ENCODE peak calls at places on chromosomes 4 and X, in ten cellular contexts. T, P, A, B, G, I, U, K, J and D are unnamed samples. For H3K9me3, the result is how much of the 10 kb centered on the place peaks cover.

GRCh38 chrX:134460005-134460860 is at the start of gene HPRT1:
- DNase-seq in I (peak), A (peak), U (peak), P (peak), T (peak), J (peak), G (peak), B (peak), K (peak), D (peak)

GRCh38 chr4:94673961-94674360 is 83.8 kb upstream of the BMPR1B start:
- DNase-seq in T (no peak), I (no peak), U (no peak), J (no peak), B (no peak), K (no peak), P (no peak), G (no peak), A (no peak), D (no peak)

GRCh38 chr4:156547439-156547838 is 424.2 kb downstream of the PDGFC start:
- DNase-seq in A (no peak), K (no peak), J (no peak), T (peak), U (no peak), P (no peak), B (no peak), I (no peak), G (no peak), D (no peak)

GRCh38 chr4:164888096-164888495 is 11.1 kb downstream of the APELA start:
- DNase-seq in K (no peak), J (no peak), B (no peak), P (no peak), I (no peak), G (no peak), T (no peak), A (no peak), U (no peak), D (no peak)

GRCh38 chr4:155540698-155541097 is 126.0 kb upstream of the GUCY1A1 start:
- DNase-seq in J (no peak), K (no peak), P (no peak), U (no peak), I (no peak), G (no peak), A (no peak), T (no peak), B (no peak), D (no peak)

GRCh38 chrX:39245024-39245423 is 443.8 kb downstream of the MID1IP1 start:
- DNase-seq in J (no peak), B (no peak), P (no peak), G (no peak), T (no peak), I (no peak), A (no peak), U (no peak), K (no peak), D (no peak)

GRCh38 chr4:84799318-84799717 is 167.2 kb downstream of the WDFY3 start:
- DNase-seq in A (no peak), U (no peak), T (no peak), I (no peak), P (no peak), G (no peak), K (no peak), B (no peak), J (no peak), D (no peak)

GRCh38 chr4:76611611-76612010 is 176.6 kb downstream of the SHROOM3 start:
- DNase-seq in J (no peak), B (peak), I (no peak), A (no peak), G (no peak), T (peak), P (no peak), U (no peak), K (no peak), D (no peak)

GRCh38 chrX:42678133-42678532 is 99.8 kb downstream of the PPP1R2C start:
- DNase-seq in G (no peak), J (no peak), I (no peak), U (no peak), K (no peak), T (peak), B (no peak), P (no peak), A (no peak), D (no peak)

GRCh38 chr4:14912426-14912825 is 89.9 kb upstream of the CPEB2 start:
- DNase-seq in T (no peak), B (no peak), I (no peak), G (no peak), K (no peak), J (no peak), U (no peak), A (no peak), P (no peak), D (no peak)

GRCh38 chr4:150570862-150571261 is 11.1 kb upstream of the MAB21L2 start:
- DNase-seq in A (no peak), G (no peak), T (no peak), I (no peak), K (no peak), J (no peak), P (no peak), B (no peak), U (no peak), D (no peak)

GRCh38 chr4:112361181-112361791 is 64.1 kb downstream of the ALPK1 start:
- DNase-seq in U (no peak), K (no peak), G (no peak), A (no peak), B (no peak), T (peak), P (no peak), J (peak), I (no peak), D (peak)

GRCh38 chr4:163448541-163449203 is 24.9 kb downstream of the TKTL2 start:
- DNase-seq in B (no peak), I (no peak), K (no peak), P (no peak), T (peak), A (no peak), J (no peak), G (peak), U (no peak), D (peak)

GRCh38 chr4:176849076-176849475 is 56.4 kb upstream of the VEGFC start:
- DNase-seq in J (no peak), G (no peak), P (no peak), B (no peak), K (no peak), A (no peak), T (no peak), I (no peak), U (no peak), D (no peak)

GRCh38 chrX:72712094-72712755 is 1.9 kb downstream of the PHKA1 start:
- DNase-seq in I (no peak), K (no peak), B (no peak), A (no peak), J (no peak), U (no peak), T (peak), P (no peak), G (no peak), D (no peak)

GRCh38 chrX:30308263-30309138 is 689 bp downstream of the NR0B1 start:
- DNase-seq in P (no peak), J (no peak), I (no peak), K (no peak), A (no peak), B (peak), G (peak), T (no peak), U (peak), D (peak)

GRCh38 chr4:101911616-101912015 is 121.1 kb downstream of the BANK1 start:
- DNase-seq in G (no peak), U (no peak), P (no peak), B (no peak), A (no peak), J (no peak), K (no peak), T (no peak), I (no peak), D (no peak)

GRCh38 chr4:148962539-148963290 is 520.5 kb upstream of the NR3C2 start:
- DNase-seq in B (no peak), P (no peak), G (no peak), T (peak), J (no peak), U (no peak), K (no peak), I (no peak), A (no peak), D (no peak)

GRCh38 chrX:72666451-72666850 is 47.7 kb downstream of the PHKA1 start:
- DNase-seq in U (no peak), K (no peak), A (no peak), G (no peak), T (peak), J (no peak), P (no peak), I (no peak), B (no peak), D (no peak)

GRCh38 chr4:68895561-68896198 is 55.9 kb downstream of the UGT2A3 start:
- DNase-seq in A (no peak), T (peak), G (no peak), B (no peak), K (no peak), J (no peak), I (no peak), P (no peak), U (no peak), D (no peak)

GRCh38 chr4:91829531-91829930 is 474.2 kb upstream of the GRID2 start:
- DNase-seq in I (no peak), K (no peak), P (no peak), U (no peak), J (no peak), B (no peak), T (peak), A (no peak), G (no peak), D (no peak)

GRCh38 chrX:71532078-71532752 is 689 bp upstream of the OGT start:
- DNase-seq in B (no peak), A (no peak), G (no peak), J (no peak), U (peak), K (no peak), T (peak), P (peak), I (no peak), D (no peak)

GRCh38 chrX:107880054-107880610 is 54.5 kb downstream of the MID2 start:
- DNase-seq in K (no peak), J (no peak), T (no peak), A (no peak), U (no peak), B (no peak), I (no peak), P (no peak), G (no peak), D (no peak)

GRCh38 chrX:153689654-153690465 is 2.1 kb downstream of the SLC6A8 start:
- DNase-seq in J (no peak), P (no peak), B (no peak), U (no peak), A (no peak), G (no peak), K (no peak), I (no peak), T (peak), D (peak)
- H3K4me3 ChIP-seq in J (no peak), P (no peak), B (no peak), U (no peak), A (peak), G (peak), K (no peak), I (peak), T (no peak), D (peak)

GRCh38 chr4:2755821-2756690 is at the start of gene TNIP2:
- DNase-seq in A (peak), P (peak), G (peak), K (peak), T (peak), I (peak), U (peak), B (peak), J (peak), D (peak)
- TF ChIP-seq CTCF in A (peak), P (peak), G (peak), K (no peak), T (peak), I (peak), U (no peak), B (peak), J (no peak), D (peak)

GRCh38 chr4:19486400-19486799 is 765.3 kb upstream of the SLIT2 start:
- DNase-seq in A (no peak), B (no peak), U (no peak), J (no peak), K (no peak), I (no peak), G (no peak), T (no peak), P (no peak), D (no peak)
- H3K9me3 ChIP-seq in A (under half), B (under half), U (under half), J (under half), K (under half), I (under half), G (under half), T (under half), P (under half), D (under half)

DNA sequence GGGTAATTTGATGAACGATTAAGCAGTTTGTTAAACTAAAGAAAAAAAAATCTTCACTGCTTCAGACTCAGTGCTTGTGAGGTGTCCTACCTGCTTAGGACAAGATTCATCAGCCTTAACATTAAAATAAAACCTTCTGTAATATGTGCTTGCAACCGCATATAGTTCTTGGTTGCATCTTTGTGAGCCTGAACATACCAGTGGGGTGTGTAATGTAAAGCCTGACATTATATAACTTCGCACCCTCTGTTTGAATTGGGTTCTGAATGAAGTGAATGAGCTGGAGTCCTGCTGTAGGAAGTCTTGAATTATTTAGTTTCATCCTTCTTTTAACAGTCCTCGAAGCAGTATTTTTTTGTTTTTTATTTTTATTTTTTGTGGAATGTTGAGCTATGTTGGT is 3.1 kb downstream of the KDM6A start:
- DNase-seq in A (no peak), P (no peak), B (no peak), I (no peak), T (peak), K (no peak), J (no peak), U (no peak), G (no peak), D (no peak)
- H3K4me3 ChIP-seq in A (peak), P (no peak), B (peak), I (peak), T (peak), K (no peak), J (no peak), U (no peak), G (peak), D (peak)

GRCh38 chr4:7761312-7761711 is 178.3 kb downstream of the AFAP1 start:
- DNase-seq in G (no peak), B (no peak), U (no peak), K (no peak), P (no peak), A (no peak), I (no peak), J (no peak), T (no peak), D (no peak)

GRCh38 chr4:7760706-7761105 is 179.0 kb downstream of the AFAP1 start:
- DNase-seq in A (no peak), P (no peak), U (no peak), K (no peak), B (no peak), I (no peak), G (no peak), T (no peak), J (no peak), D (no peak)

GRCh38 chr4:7762376-7763040 is 177.2 kb downstream of the AFAP1 start:
- DNase-seq in K (no peak), U (no peak), T (no peak), I (no peak), G (no peak), B (no peak), P (no peak), J (peak), A (no peak), D (no peak)

GRCh38 chr4:7763106-7763505 is 176.6 kb downstream of the AFAP1 start:
- DNase-seq in U (no peak), T (no peak), K (no peak), A (no peak), G (no peak), J (no peak), B (no peak), I (no peak), P (no peak), D (no peak)

GRCh38 chr4:7761720-7762119 is 177.9 kb downstream of the AFAP1 start:
- DNase-seq in P (peak), K (peak), T (peak), G (peak), B (peak), A (peak), I (peak), U (peak), J (peak), D (peak)
- TF ChIP-seq CTCF in P (peak), K (peak), T (peak), G (peak), B (peak), A (peak), I (peak), U (peak), J (peak), D (peak)

GRCh38 chrX:63963382-63963781 is 178.4 kb upstream of the ARHGEF9 start:
- DNase-seq in P (no peak), J (no peak), U (no peak), B (peak), A (peak), K (no peak), I (no peak), T (no peak), G (no peak), D (no peak)

GRCh38 chrX:63958134-63958865 is 173.3 kb upstream of the ARHGEF9 start:
- DNase-seq in K (no peak), J (no peak), T (no peak), G (no peak), I (no peak), U (no peak), B (no peak), P (no peak), A (no peak), D (no peak)

GRCh38 chrX:63967541-63967940 is 182.5 kb upstream of the ARHGEF9 start:
- DNase-seq in K (no peak), U (no peak), P (no peak), G (no peak), B (no peak), J (no peak), I (no peak), A (no peak), T (no peak), D (no peak)

GRCh38 chrX:63959975-63960374 is 175.0 kb upstream of the ARHGEF9 start:
- DNase-seq in P (no peak), B (no peak), A (no peak), T (no peak), G (peak), U (no peak), K (no peak), I (no peak), J (no peak), D (no peak)

GRCh38 chrX:63961964-63962363 is 176.9 kb upstream of the ARHGEF9 start:
- DNase-seq in J (no peak), B (no peak), T (no peak), U (no peak), G (peak), A (no peak), K (no peak), P (no peak), I (no peak), D (no peak)
- H3K9me3 ChIP-seq in J (under half), B (under half), T (under half), U (under half), G (under half), A (under half), K (under half), P (under half), I (under half), D (under half)

GRCh38 chrX:40653535-40653934 is 6.2 kb upstream of the CXorf38 start:
- DNase-seq in I (no peak), B (no peak), J (no peak), G (no peak), K (no peak), P (no peak), U (no peak), T (no peak), A (no peak), D (no peak)
- H3K4me3 ChIP-seq in I (no peak), B (no peak), J (no peak), G (no peak), K (no peak), P (no peak), U (no peak), T (no peak), A (no peak), D (no peak)

DNA sequence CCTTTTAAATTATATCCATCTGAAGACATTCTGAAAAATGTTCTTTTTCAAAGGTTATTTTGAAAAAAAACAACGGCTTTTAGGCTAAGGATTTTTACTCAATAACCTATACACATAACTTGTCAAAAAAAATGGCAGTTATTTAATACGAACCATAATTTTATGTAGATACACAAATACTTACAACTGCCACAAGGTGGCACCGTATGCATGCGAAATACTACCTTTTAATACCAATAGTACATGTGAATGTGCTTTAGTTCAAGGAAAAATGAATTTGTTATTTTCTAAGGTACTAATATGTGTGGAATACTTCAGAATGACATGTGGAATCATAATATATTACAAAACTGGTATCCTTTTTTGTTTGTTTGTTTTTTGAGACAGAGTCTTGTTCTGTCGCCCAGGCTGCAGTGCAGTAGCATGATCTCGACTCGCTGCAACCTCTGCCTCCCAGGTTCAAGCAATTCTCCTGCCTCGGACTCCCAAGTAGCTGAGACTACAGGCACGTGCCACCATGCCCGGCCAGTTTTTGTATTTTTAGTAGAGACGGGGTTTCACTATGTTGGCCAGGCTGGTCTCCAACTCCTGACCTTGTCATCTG is 4.6 kb upstream of the MAD2L1 start:
- DNase-seq in B (peak), I (no peak), G (peak), J (peak), K (peak), U (peak), A (peak), T (peak), P (no peak), D (peak)
- TF ChIP-seq CTCF in B (peak), I (peak), G (peak), J (peak), K (peak), U (peak), A (peak), T (peak), P (peak), D (peak)

DNA sequence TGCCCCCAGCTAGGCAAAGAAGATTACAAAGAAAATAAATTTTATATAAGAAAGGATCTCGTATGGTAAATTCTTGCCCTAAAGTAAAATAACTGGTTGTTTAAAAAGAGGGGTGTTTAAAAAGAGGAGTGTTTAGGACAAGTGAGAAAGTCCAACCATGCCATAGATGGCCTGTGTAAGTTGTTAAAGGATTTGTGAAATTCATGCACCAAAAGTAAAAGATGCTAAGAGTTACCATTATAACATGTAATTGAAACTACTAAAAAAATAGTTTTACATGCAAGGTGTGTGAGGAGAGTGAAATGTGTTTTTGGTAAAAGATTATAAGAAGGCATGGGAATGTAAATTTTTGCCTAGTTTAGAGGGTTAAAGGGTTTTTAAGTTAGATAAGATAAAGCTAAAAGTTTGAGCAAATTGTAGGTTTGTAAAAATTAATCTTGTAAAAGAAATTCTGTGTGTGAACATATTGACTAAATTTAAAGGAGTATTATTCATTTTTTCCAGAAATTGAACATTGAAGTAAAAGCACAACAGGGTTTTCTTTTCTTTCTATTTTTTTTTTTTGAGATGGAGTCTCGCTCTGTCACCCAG is 20.1 kb downstream of the HTT-AS start:
- DNase-seq in J (no peak), I (no peak), T (no peak), P (no peak), A (no peak), U (no peak), K (no peak), G (no peak), B (no peak), D (no peak)
- H3K9me3 ChIP-seq in J (under half), I (under half), T (under half), P (under half), A (under half), U (under half), K (under half), G (under half), B (under half), D (under half)

GRCh38 chr4:2837110-2837903 is 6.3 kb upstream of the ADD1 start:
- DNase-seq in K (no peak), J (no peak), B (peak), U (no peak), A (no peak), G (no peak), T (no peak), I (no peak), P (no peak), D (no peak)
- H3K4me3 ChIP-seq in K (no peak), J (no peak), B (peak), U (no peak), A (no peak), G (no peak), T (no peak), I (peak), P (peak), D (no peak)